ENCODE peak calls at places on chromosomes 13 and 19, in nine cellular contexts. One of them, this sample, is unnamed.

GRCh38 chr13:27977476-27978300 is 8.6 kb upstream of the CDX2 start:
- DNase-seq in CD4-positive, alpha-beta T cell: no peak
- DNase-seq in effector CD4-positive, alpha-beta T cell: no peak
- DNase-seq in NAMALWA: no peak
- DNase-seq in stimulated activated CD4-positive, alpha-beta T cell treated with anti-CD3 and anti-CD28 coated beads, Interleukin-2, amount 100 ng/mL, for 24 hours: no peak
- DNase-seq in WERI-Rb-1: no peak
- DNase-seq in tibial nerve: no peak
- DNase-seq in C1 segment of cervical spinal cord: no peak
- DNase-seq in germinal center: no peak
- DNase-seq in this sample: no peak

GRCh38 chr19:39843919-39844793 is 2.0 kb downstream of the FBL start:
- DNase-seq in CD4-positive, alpha-beta T cell: no peak
- DNase-seq in effector CD4-positive, alpha-beta T cell: peak; percentile 34
- DNase-seq in NAMALWA: peak; percentile 85
- DNase-seq in stimulated activated CD4-positive, alpha-beta T cell treated with anti-CD3 and anti-CD28 coated beads, Interleukin-2, amount 100 ng/mL, for 24 hours: no peak
- DNase-seq in WERI-Rb-1: no peak
- DNase-seq in tibial nerve: no peak
- DNase-seq in C1 segment of cervical spinal cord: no peak
- DNase-seq in germinal center: peak; percentile 54
- DNase-seq in this sample: peak; percentile 1

GRCh38 chr13:113528798-113529180 is 38.3 kb upstream of the DCUN1D2 start:
- DNase-seq in CD4-positive, alpha-beta T cell: no peak
- DNase-seq in effector CD4-positive, alpha-beta T cell: no peak
- DNase-seq in NAMALWA: no peak
- DNase-seq in stimulated activated CD4-positive, alpha-beta T cell treated with anti-CD3 and anti-CD28 coated beads, Interleukin-2, amount 100 ng/mL, for 24 hours: no peak
- DNase-seq in WERI-Rb-1: peak; percentile 7
- DNase-seq in tibial nerve: no peak
- DNase-seq in C1 segment of cervical spinal cord: no peak
- DNase-seq in germinal center: no peak
- DNase-seq in this sample: no peak

GRCh38 chr19:13408889-13409518 is 97.3 kb downstream of the CACNA1A start:
- DNase-seq in CD4-positive, alpha-beta T cell: no peak
- DNase-seq in effector CD4-positive, alpha-beta T cell: no peak
- DNase-seq in NAMALWA: no peak
- DNase-seq in stimulated activated CD4-positive, alpha-beta T cell treated with anti-CD3 and anti-CD28 coated beads, Interleukin-2, amount 100 ng/mL, for 24 hours: no peak
- DNase-seq in WERI-Rb-1: no peak
- DNase-seq in tibial nerve: no peak
- DNase-seq in C1 segment of cervical spinal cord: no peak
- DNase-seq in germinal center: no peak
- DNase-seq in this sample: no peak

GRCh38 chr19:45613926-45614725 is 12.1 kb upstream of the GPR4 start:
- DNase-seq in CD4-positive, alpha-beta T cell: no peak
- DNase-seq in effector CD4-positive, alpha-beta T cell: no peak
- DNase-seq in NAMALWA: peak; percentile 25
- DNase-seq in stimulated activated CD4-positive, alpha-beta T cell treated with anti-CD3 and anti-CD28 coated beads, Interleukin-2, amount 100 ng/mL, for 24 hours: peak; percentile 50
- DNase-seq in WERI-Rb-1: no peak
- DNase-seq in tibial nerve: no peak
- DNase-seq in C1 segment of cervical spinal cord: no peak
- DNase-seq in germinal center: no peak
- DNase-seq in this sample: peak; percentile 80

GRCh38 chr13:110530839-110531499 is 30.6 kb downstream of the RAB20 start:
- DNase-seq in CD4-positive, alpha-beta T cell: no peak
- DNase-seq in effector CD4-positive, alpha-beta T cell: no peak
- DNase-seq in NAMALWA: no peak
- DNase-seq in stimulated activated CD4-positive, alpha-beta T cell treated with anti-CD3 and anti-CD28 coated beads, Interleukin-2, amount 100 ng/mL, for 24 hours: no peak
- DNase-seq in WERI-Rb-1: no peak
- DNase-seq in tibial nerve: no peak
- DNase-seq in C1 segment of cervical spinal cord: no peak
- DNase-seq in germinal center: no peak
- DNase-seq in this sample: no peak

GRCh38 chr19:372306-372890 is 27.8 kb upstream of the MIER2 start:
- DNase-seq in CD4-positive, alpha-beta T cell: no peak
- DNase-seq in effector CD4-positive, alpha-beta T cell: no peak
- DNase-seq in NAMALWA: no peak
- DNase-seq in stimulated activated CD4-positive, alpha-beta T cell treated with anti-CD3 and anti-CD28 coated beads, Interleukin-2, amount 100 ng/mL, for 24 hours: no peak
- DNase-seq in WERI-Rb-1: no peak
- DNase-seq in tibial nerve: no peak
- DNase-seq in C1 segment of cervical spinal cord: no peak
- DNase-seq in germinal center: no peak
- DNase-seq in this sample: no peak

GRCh38 chr13:103349664-103350063 is 283.4 kb upstream of the SLC10A2 start:
- DNase-seq in CD4-positive, alpha-beta T cell: no peak
- DNase-seq in effector CD4-positive, alpha-beta T cell: no peak
- DNase-seq in NAMALWA: no peak
- DNase-seq in stimulated activated CD4-positive, alpha-beta T cell treated with anti-CD3 and anti-CD28 coated beads, Interleukin-2, amount 100 ng/mL, for 24 hours: no peak
- DNase-seq in WERI-Rb-1: no peak
- DNase-seq in tibial nerve: no peak
- DNase-seq in C1 segment of cervical spinal cord: no peak
- DNase-seq in germinal center: no peak
- DNase-seq in this sample: no peak

GRCh38 chr13:32887617-32888016 is 128.6 kb upstream of the KL start:
- DNase-seq in CD4-positive, alpha-beta T cell: no peak
- DNase-seq in effector CD4-positive, alpha-beta T cell: no peak
- DNase-seq in NAMALWA: peak; percentile 4
- DNase-seq in stimulated activated CD4-positive, alpha-beta T cell treated with anti-CD3 and anti-CD28 coated beads, Interleukin-2, amount 100 ng/mL, for 24 hours: no peak
- DNase-seq in WERI-Rb-1: no peak
- DNase-seq in tibial nerve: no peak
- DNase-seq in C1 segment of cervical spinal cord: no peak
- DNase-seq in germinal center: no peak
- DNase-seq in this sample: no peak

GRCh38 chr19:45887311-45887710 is 1.4 kb upstream of the IRF2BP1 start:
- DNase-seq in CD4-positive, alpha-beta T cell: no peak
- DNase-seq in effector CD4-positive, alpha-beta T cell: no peak
- DNase-seq in NAMALWA: no peak
- DNase-seq in stimulated activated CD4-positive, alpha-beta T cell treated with anti-CD3 and anti-CD28 coated beads, Interleukin-2, amount 100 ng/mL, for 24 hours: no peak
- DNase-seq in WERI-Rb-1: no peak
- DNase-seq in tibial nerve: no peak
- DNase-seq in C1 segment of cervical spinal cord: no peak
- DNase-seq in germinal center: no peak
- DNase-seq in this sample: no peak

GRCh38 chr19:47186337-47187022 is 44.5 kb downstream of the BBC3 start:
- DNase-seq in CD4-positive, alpha-beta T cell: peak; percentile 83
- DNase-seq in effector CD4-positive, alpha-beta T cell: peak; percentile 68
- DNase-seq in NAMALWA: peak; percentile 52
- DNase-seq in stimulated activated CD4-positive, alpha-beta T cell treated with anti-CD3 and anti-CD28 coated beads, Interleukin-2, amount 100 ng/mL, for 24 hours: peak; percentile 77
- DNase-seq in WERI-Rb-1: no peak
- DNase-seq in tibial nerve: no peak
- DNase-seq in C1 segment of cervical spinal cord: no peak
- DNase-seq in germinal center: peak; percentile 79
- DNase-seq in this sample: no peak

GRCh38 chr13:60318186-60318585 is 78.8 kb upstream of the TDRD3 start:
- DNase-seq in CD4-positive, alpha-beta T cell: no peak
- DNase-seq in effector CD4-positive, alpha-beta T cell: no peak
- DNase-seq in NAMALWA: no peak
- DNase-seq in stimulated activated CD4-positive, alpha-beta T cell treated with anti-CD3 and anti-CD28 coated beads, Interleukin-2, amount 100 ng/mL, for 24 hours: no peak
- DNase-seq in WERI-Rb-1: no peak
- DNase-seq in tibial nerve: no peak
- DNase-seq in C1 segment of cervical spinal cord: no peak
- DNase-seq in germinal center: no peak
- DNase-seq in this sample: no peak

GRCh38 chr13:39363393-39363792 is 239.6 kb downstream of the LHFPL6 start:
- DNase-seq in CD4-positive, alpha-beta T cell: no peak
- DNase-seq in effector CD4-positive, alpha-beta T cell: no peak
- DNase-seq in NAMALWA: no peak
- DNase-seq in stimulated activated CD4-positive, alpha-beta T cell treated with anti-CD3 and anti-CD28 coated beads, Interleukin-2, amount 100 ng/mL, for 24 hours: no peak
- DNase-seq in WERI-Rb-1: no peak
- DNase-seq in tibial nerve: no peak
- DNase-seq in C1 segment of cervical spinal cord: no peak
- DNase-seq in germinal center: no peak
- DNase-seq in this sample: no peak

GRCh38 chr19:30862876-30863275 is 486.4 kb downstream of the TSHZ3 start:
- DNase-seq in CD4-positive, alpha-beta T cell: no peak
- DNase-seq in effector CD4-positive, alpha-beta T cell: no peak
- DNase-seq in NAMALWA: no peak
- DNase-seq in stimulated activated CD4-positive, alpha-beta T cell treated with anti-CD3 and anti-CD28 coated beads, Interleukin-2, amount 100 ng/mL, for 24 hours: no peak
- DNase-seq in WERI-Rb-1: no peak
- DNase-seq in tibial nerve: no peak
- DNase-seq in C1 segment of cervical spinal cord: no peak
- DNase-seq in germinal center: no peak
- DNase-seq in this sample: no peak

GRCh38 chr13:43085545-43085944 is 62.2 kb downstream of the DNAJC15 start:
- DNase-seq in CD4-positive, alpha-beta T cell: no peak
- DNase-seq in effector CD4-positive, alpha-beta T cell: no peak
- DNase-seq in NAMALWA: peak; percentile 58
- DNase-seq in stimulated activated CD4-positive, alpha-beta T cell treated with anti-CD3 and anti-CD28 coated beads, Interleukin-2, amount 100 ng/mL, for 24 hours: no peak
- DNase-seq in WERI-Rb-1: no peak
- DNase-seq in tibial nerve: no peak
- DNase-seq in C1 segment of cervical spinal cord: no peak
- DNase-seq in germinal center: peak; percentile 18
- DNase-seq in this sample: no peak

This sample was measured in RWPE2.